ENCODE peak calls at places on chromosomes 7 and 10, in five cellular contexts. E is kidney tubule cell; G is stimulated activated CD8-positive, alpha-beta memory T cell treated with anti-CD3 and anti-CD28 coated beads, Interleukin-15, amount 100 ng/mL, for 24 hours; R is NCI-H1694; Q is fibroblast of mammary gland. M is an unnamed sample.

GRCh38 chr7:78175330-78175729 is 376.8 kb downstream of the PHTF2 start:
- DNase-seq in R (no peak), G (no peak), Q (no peak), E (no peak), M (no peak)

GRCh38 chr10:5033061-5033770 is 29.6 kb upstream of the AKR1C2 start:
- DNase-seq in Q (peak), G (no peak), E (peak), R (no peak), M (no peak)

GRCh38 chr10:96440257-96441125 is 73.2 kb downstream of the TLL2 start:
- DNase-seq in R (no peak), Q (peak), G (no peak), E (no peak), M (no peak)

GRCh38 chr10:42975558-42976352 is 101.1 kb upstream of the RET start:
- DNase-seq in E (no peak), Q (no peak), G (no peak), R (no peak), M (no peak)

GRCh38 chr10:98295401-98295811 is 27.4 kb upstream of the LOXL4 start:
- DNase-seq in Q (no peak), G (no peak), R (peak), E (no peak), M (no peak)

GRCh38 chr7:23422904-23423303 is 47.4 kb downstream of the IGF2BP3 start:
- DNase-seq in G (no peak), Q (no peak), R (no peak), E (no peak), M (no peak)

GRCh38 chr7:128215281-128215680 is 25.8 kb upstream of the LEP start:
- DNase-seq in G (no peak), R (no peak), E (no peak), Q (peak), M (no peak)

GRCh38 chr7:22108151-22108845 is 162.6 kb upstream of the CDCA7L start:
- DNase-seq in Q (no peak), E (no peak), G (no peak), R (no peak), M (no peak)

GRCh38 chr7:44318296-44318695 is 7.1 kb downstream of the CAMK2B start:
- DNase-seq in Q (no peak), E (no peak), G (no peak), R (no peak), M (no peak)

GRCh38 chr10:95035343-95036283 is 33.7 kb downstream of the CYP2C8 start:
- DNase-seq in E (no peak), Q (no peak), R (no peak), G (no peak), M (no peak)

M was measured in mucosa of gallbladder.